ENCODE peak calls at places on chromosome 12, in six cellular contexts. A is spleen, S is Panc1, E is GM23338, F is transverse colon, I is endothelial cell of umbilical vein. U is an unnamed sample. For H3K4me1, the result is how much of the 10 kb centered on the place peaks cover.

GRCh38 chr12:99257672-99258071 is 389.9 kb upstream of the GARIN6 start:
- DNase-seq in A (no peak), S (no peak), E (no peak), F (no peak), I (no peak), U (no peak)

GRCh38 chr12:115451785-115452736 is 768.1 kb upstream of the TBX3 start:
- DNase-seq in A (no peak), S (no peak), E (peak), F (no peak), I (no peak), U (no peak)

GRCh38 chr12:6158263-6158662 is 33.8 kb upstream of the VWF start:
- DNase-seq in A (no peak), S (no peak), E (no peak), F (no peak), I (peak), U (no peak)

GRCh38 chr12:126042286-126042685 is 977.1 kb downstream of the AACS start:
- DNase-seq in A (no peak), S (no peak), E (no peak), F (no peak), I (no peak), U (no peak)

GRCh38 chr12:107779077-107779840 is 4.8 kb downstream of the ASCL4 start:
- DNase-seq in A (no peak), S (no peak), E (no peak), F (no peak), I (no peak), U (no peak)

GRCh38 chr12:124470806-124471205 is 96.6 kb downstream of the NCOR2 start:
- DNase-seq in A (no peak), S (no peak), E (no peak), F (no peak), I (no peak), U (no peak)

GRCh38 chr12:1829306-1829900 is 9.0 kb downstream of the LRTM2 start:
- DNase-seq in A (peak), S (no peak), E (no peak), F (no peak), I (no peak), U (no peak)

GRCh38 chr12:111074559-111074958 is 154.2 kb upstream of the MYL2 start:
- DNase-seq in A (peak), S (no peak), E (no peak), F (no peak), I (no peak), U (no peak)

GRCh38 chr12:123149088-123149827 is 1.6 kb downstream of the PITPNM2 start:
- DNase-seq in A (no peak), S (no peak), E (no peak), F (no peak), I (no peak), U (no peak)

GRCh38 chr12:123070267-123071081 is 80.4 kb downstream of the PITPNM2 start:
- DNase-seq in A (no peak), S (no peak), E (no peak), F (no peak), I (no peak), U (no peak)

GRCh38 chr12:120429368-120429767 is 8.5 kb upstream of the COX6A1 start:
- DNase-seq in A (no peak), S (no peak), E (no peak), F (peak), I (no peak), U (no peak)

GRCh38 chr12:103812789-103813188 is 28.2 kb downstream of the NT5DC3 start:
- DNase-seq in A (no peak), S (no peak), E (no peak), F (no peak), I (no peak), U (no peak)

GRCh38 chr12:76976777-76977465 is 88.4 kb downstream of the E2F7 start:
- DNase-seq in A (no peak), S (no peak), E (no peak), F (no peak), I (peak), U (no peak)

DNA sequence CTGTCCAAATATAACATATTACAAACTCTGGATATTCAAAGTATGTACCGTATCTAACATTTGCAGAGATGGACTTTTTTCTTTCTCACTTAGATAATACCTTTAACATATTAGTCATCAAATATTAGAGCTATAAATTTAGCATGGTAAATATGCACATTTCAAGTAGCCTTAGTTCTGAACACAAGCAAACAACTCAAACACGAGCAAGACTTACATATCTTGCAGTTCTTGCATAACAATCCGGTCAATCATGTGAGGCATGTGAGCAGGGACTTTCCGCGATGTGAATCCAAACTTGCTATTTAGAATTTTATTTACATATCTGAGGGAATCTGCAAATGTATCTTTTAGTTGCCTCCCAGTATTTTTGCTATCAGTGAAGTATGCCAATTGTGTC is 22.1 kb upstream of the SYCP3 start:
- DNase-seq in A (no peak), S (no peak), E (no peak), F (no peak), I (no peak), U (no peak)
- H3K27ac ChIP-seq in A (peak), S (no peak), E (no peak), F (no peak), I (no peak), U (no peak)

GRCh38 chr12:121803861-121804416 is at the start of gene SETD1B:
- DNase-seq in A (peak), S (no peak), E (peak), F (peak), I (peak), U (no peak)
- TF ChIP-seq POLR2AphosphoS5 in A (peak), S (no peak), E (no peak), F (no peak), I (peak), U (no peak)

DNA sequence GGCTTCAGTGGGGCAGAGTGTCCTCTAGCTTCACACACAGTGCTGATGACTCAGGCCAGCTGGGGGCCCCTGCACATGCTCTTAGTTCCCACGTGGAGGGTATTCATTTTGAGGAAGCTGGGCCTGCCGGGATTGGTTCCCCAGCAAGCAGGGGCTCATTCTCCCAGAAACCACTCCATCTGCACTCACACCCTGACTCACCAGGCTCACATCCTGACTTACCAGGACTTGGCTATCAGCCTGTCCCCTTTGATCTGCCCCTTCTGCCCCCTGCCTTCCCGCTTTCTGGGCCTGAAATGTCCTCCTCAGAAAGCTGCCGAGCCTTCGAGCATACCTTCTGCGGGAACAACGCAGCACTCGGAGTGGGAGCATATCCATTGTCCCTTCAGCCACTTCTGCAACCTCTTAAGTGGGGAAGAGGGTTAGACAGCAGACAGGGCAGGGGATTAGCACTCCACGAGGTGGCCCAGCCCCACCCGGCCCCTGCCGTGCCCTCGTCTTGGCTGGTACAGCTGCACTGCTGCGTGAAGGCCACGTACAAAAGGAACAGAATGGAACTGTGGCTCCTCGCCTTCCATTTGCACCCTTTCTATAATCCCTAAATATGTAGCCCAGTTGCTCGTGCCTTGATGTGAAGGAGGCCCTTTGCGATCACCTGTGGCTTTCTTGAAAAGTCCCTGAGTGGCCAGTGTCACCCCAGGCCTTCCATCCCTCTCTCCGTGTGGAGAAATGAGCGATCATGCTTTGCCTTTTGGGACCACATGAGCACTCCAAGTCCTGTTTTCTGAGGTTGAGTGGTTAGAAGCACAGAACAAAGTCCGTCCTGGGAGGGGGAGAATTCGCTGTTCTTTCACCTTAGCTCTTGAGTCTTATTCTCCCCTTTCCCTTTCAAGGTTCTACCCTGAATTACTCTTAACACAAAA is 26.1 kb downstream of the TPCN1 start:
- DNase-seq in A (peak), S (no peak), E (no peak), F (no peak), I (peak), U (no peak)
- H3K4me1 ChIP-seq in A (under half), S (under half), E (under half), F (under half), I (under half), U (half or more)

GRCh38 chr12:24231298-24231697 is 281.8 kb upstream of the SOX5 start:
- DNase-seq in A (no peak), S (no peak), E (no peak), F (no peak), I (no peak), U (no peak)

GRCh38 chr12:24233519-24234246 is 284.2 kb upstream of the SOX5 start:
- DNase-seq in A (no peak), S (no peak), E (no peak), F (no peak), I (peak), U (no peak)

GRCh38 chr12:24230061-24230460 is 280.6 kb upstream of the SOX5 start:
- DNase-seq in A (no peak), S (no peak), E (peak), F (no peak), I (peak), U (no peak)

GRCh38 chr12:24228980-24229730 is 279.7 kb upstream of the SOX5 start:
- DNase-seq in A (no peak), S (no peak), E (no peak), F (no peak), I (peak), U (no peak)

GRCh38 chr12:24232531-24232930 is 283.1 kb upstream of the SOX5 start:
- DNase-seq in A (no peak), S (no peak), E (no peak), F (no peak), I (no peak), U (no peak)
- H3K27ac ChIP-seq in A (no peak), S (no peak), E (no peak), F (no peak), I (no peak), U (no peak)

GRCh38 chr12:67911293-67911637 is 78.0 kb upstream of the IFNG-AS1 start:
- DNase-seq in A (no peak), S (no peak), E (no peak), F (no peak), I (no peak), U (no peak)

GRCh38 chr12:67909681-67910080 is 79.6 kb upstream of the IFNG-AS1 start:
- DNase-seq in A (no peak), S (no peak), E (no peak), F (no peak), I (no peak), U (no peak)

GRCh38 chr12:67911789-67912188 is 77.5 kb upstream of the IFNG-AS1 start:
- DNase-seq in A (no peak), S (no peak), E (no peak), F (no peak), I (no peak), U (no peak)

GRCh38 chr12:67909091-67909531 is 80.1 kb upstream of the IFNG-AS1 start:
- DNase-seq in A (no peak), S (no peak), E (no peak), F (no peak), I (no peak), U (no peak)

GRCh38 chr12:67910360-67911292 is 78.6 kb upstream of the IFNG-AS1 start:
- DNase-seq in A (no peak), S (no peak), E (no peak), F (no peak), I (no peak), U (no peak)
- TF ChIP-seq POLR2AphosphoS5 in A (no peak), S (no peak), E (no peak), F (no peak), I (no peak), U (no peak)

U was measured in vagina.